ENCODE peak calls at places on chromosomes 3 and 15, in four cellular contexts. D is cardiac muscle cell, I is natural killer cell, H is COLO829. P is an unnamed sample.

GRCh38 chr15:76429661-76430060 is 93.1 kb downstream of the ISL2 start:
- DNase-seq in D (no peak), I (no peak), H (no peak), P (no peak)

GRCh38 chr3:114685053-114685630 is 391.3 kb downstream of the TIGIT start:
- DNase-seq in D (no peak), I (no peak), H (no peak), P (no peak)

GRCh38 chr3:63753567-63753966 is 65.5 kb upstream of the C3orf49 start:
- DNase-seq in D (peak), I (no peak), H (peak), P (no peak)

GRCh38 chr15:25508369-25509002 is 69.7 kb upstream of the UBE3A start:
- DNase-seq in D (peak), I (no peak), H (peak), P (no peak)

GRCh38 chr3:50503504-50503903 is at the start of gene CACNA2D2:
- DNase-seq in D (peak), I (peak), H (no peak), P (peak)

GRCh38 chr3:179260949-179261765 is 10.2 kb upstream of the KCNMB3 start:
- DNase-seq in D (peak), I (peak), H (peak), P (peak)

GRCh38 chr15:87609474-87609873 is 647.1 kb downstream of the NTRK3 start:
- DNase-seq in D (peak), I (no peak), H (peak), P (no peak)

GRCh38 chr3:134600685-134601502 is 49.9 kb downstream of the KY start:
- DNase-seq in D (peak), I (peak), H (peak), P (peak)

GRCh38 chr3:128170866-128171516 is 17.7 kb downstream of the EEFSEC start:
- DNase-seq in D (peak), I (no peak), H (peak), P (no peak)

GRCh38 chr15:45645026-45645980 is 10.5 kb downstream of the SQOR start:
- DNase-seq in D (peak), I (no peak), H (no peak), P (no peak)

GRCh38 chr15:71411538-71412482 is 296.5 kb downstream of the THSD4 start:
- DNase-seq in D (peak), I (no peak), H (no peak), P (no peak)

GRCh38 chr3:11794927-11795326 is 51.8 kb downstream of the TAMM41 start:
- DNase-seq in D (no peak), I (no peak), H (no peak), P (no peak)

GRCh38 chr3:12730511-12731234 is 28.4 kb downstream of the TMEM40 start:
- DNase-seq in D (no peak), I (no peak), H (no peak), P (no peak)

GRCh38 chr3:50550079-50550736 is 17.3 kb downstream of the C3orf18 start:
- DNase-seq in D (peak), I (peak), H (peak), P (peak)

GRCh38 chr15:36400936-36401585 is 178.4 kb upstream of the CDIN1 start:
- DNase-seq in D (peak), I (no peak), H (no peak), P (no peak)

GRCh38 chr3:18425641-18426403 is 683 bp upstream of the SATB1 start:
- DNase-seq in D (peak), I (peak), H (no peak), P (peak)

GRCh38 chr3:98501270-98501669 is 3.8 kb downstream of the OR5K2 start:
- DNase-seq in D (no peak), I (no peak), H (no peak), P (no peak)

GRCh38 chr3:112132088-112132487 is 960 bp downstream of the GCSAM start:
- DNase-seq in D (no peak), I (no peak), H (no peak), P (no peak)

GRCh38 chr15:47397587-47397986 is 319.7 kb upstream of the SEMA6D start:
- DNase-seq in D (peak), I (no peak), H (no peak), P (no peak)

GRCh38 chr3:119600732-119601131 is 3.0 kb downstream of the PLA1A start:
- DNase-seq in D (no peak), I (no peak), H (no peak), P (no peak)

GRCh38 chr15:38504680-38505467 is 50.9 kb downstream of the FAM98B start:
- DNase-seq in D (no peak), I (no peak), H (no peak), P (no peak)

GRCh38 chr3:187215460-187215859 is 18.2 kb downstream of the RTP1 start:
- DNase-seq in D (no peak), I (no peak), H (no peak), P (no peak)

P was measured in activated B cell treated with CpG ODN at 0.5 μM for 24 hours.